ENCODE peak calls at places on chromosome 19, in eight cellular contexts. V is foreskin fibroblast, F is AG04450, G is fibroblast of lung, D is choroid plexus epithelial cell, B is tibial artery, Q is heart right ventricle, H is retinal pigment epithelial cell. N is an unnamed sample.

GRCh38 chr19:42683917-42684513 is 56.3 kb downstream of the PSG3 start:
- DNase-seq in V (peak; percentile 8), F (no peak), G (peak; percentile 44), D (peak; percentile 63), B (no peak), Q (no peak), H (no peak), N (peak; percentile 41)

GRCh38 chr19:33547676-33548075 is 26.1 kb upstream of the PEPD start:
- DNase-seq in V (no peak), F (no peak), G (no peak), D (no peak), B (peak; percentile 34), Q (no peak), H (no peak), N (no peak)

GRCh38 chr19:10402441-10403038 is 802 bp downstream of the CDC37 start:
- DNase-seq in V (no peak), F (no peak), G (peak; percentile 52), D (peak; percentile 35), B (no peak), Q (peak; percentile 76), H (no peak), N (peak; percentile 40)

GRCh38 chr19:54729416-54730188 is 5.4 kb downstream of the KIR3DL3 start:
- DNase-seq in V (no peak), F (no peak), G (no peak), D (no peak), B (no peak), Q (no peak), H (no peak), N (no peak)

GRCh38 chr19:459724-460511 is 915 bp downstream of the SHC2 start:
- DNase-seq in V (peak; percentile 9), F (no peak), G (peak; percentile 28), D (peak; percentile 33), B (peak; percentile 70), Q (peak; percentile 70), H (no peak), N (no peak)

GRCh38 chr19:39160889-39161672 is 35.5 kb downstream of the PAK4 start:
- DNase-seq in V (no peak), F (no peak), G (peak; percentile 28), D (no peak), B (no peak), Q (no peak), H (no peak), N (peak; percentile 78)

GRCh38 chr19:56637976-56638555 is 4.9 kb upstream of the SMIM17 start:
- DNase-seq in V (peak; percentile 47), F (peak; percentile 21), G (peak; percentile 74), D (peak; percentile 87), B (no peak), Q (peak; percentile 89), H (peak; percentile 45), N (peak; percentile 84)

GRCh38 chr19:45069056-45069455 is 7.2 kb downstream of the ZNF296 start:
- DNase-seq in V (no peak), F (no peak), G (no peak), D (peak; percentile 19), B (no peak), Q (no peak), H (no peak), N (peak; percentile 50)

GRCh38 chr19:55319786-55320185 is 5.4 kb downstream of the TMEM150B start:
- DNase-seq in V (no peak), F (no peak), G (peak; percentile 35), D (peak; percentile 67), B (no peak), Q (peak; percentile 44), H (no peak), N (peak; percentile 22)

GRCh38 chr19:57830071-57830602 is at the start of gene ZNF587B:
- DNase-seq in V (peak; percentile 40), F (peak; percentile 27), G (peak; percentile 84), D (peak; percentile 84), B (peak; percentile 78), Q (peak; percentile 86), H (peak; percentile 27), N (peak; percentile 85)

GRCh38 chr19:40392123-40392522 is 2.1 kb upstream of the HIPK4 start:
- DNase-seq in V (no peak), F (no peak), G (no peak), D (no peak), B (no peak), Q (no peak), H (no peak), N (no peak)

GRCh38 chr19:1177322-1178114 is 3.5 kb upstream of the SBNO2 start:
- DNase-seq in V (peak; percentile 97), F (peak; percentile 87), G (peak; percentile 94), D (peak; percentile 93), B (peak; percentile 86), Q (no peak), H (peak; percentile 74), N (peak; percentile 97)

GRCh38 chr19:18675779-18676178 is 7.7 kb upstream of the CRTC1 start:
- DNase-seq in V (no peak), F (no peak), G (peak; percentile 16), D (peak; percentile 37), B (no peak), Q (no peak), H (no peak), N (peak; percentile 30)

GRCh38 chr19:13056052-13056660 is 46.5 kb downstream of the LYL1 start:
- DNase-seq in V (peak; percentile 73), F (no peak), G (peak; percentile 56), D (peak; percentile 66), B (peak; percentile 90), Q (peak; percentile 70), H (no peak), N (peak; percentile 82)

GRCh38 chr19:1093811-1094553 is 1.2 kb downstream of the POLR2E start:
- DNase-seq in V (no peak), F (no peak), G (no peak), D (no peak), B (no peak), Q (no peak), H (no peak), N (no peak)

GRCh38 chr19:1206063-1206732 is 620 bp downstream of the STK11 start:
- DNase-seq in V (no peak), F (no peak), G (no peak), D (no peak), B (no peak), Q (peak; percentile 10), H (no peak), N (no peak)

GRCh38 chr19:45876411-45877197 is 9.3 kb downstream of the IRF2BP1 start:
- DNase-seq in V (no peak), F (no peak), G (peak; percentile 22), D (no peak), B (no peak), Q (peak; percentile 55), H (no peak), N (no peak)

DNA sequence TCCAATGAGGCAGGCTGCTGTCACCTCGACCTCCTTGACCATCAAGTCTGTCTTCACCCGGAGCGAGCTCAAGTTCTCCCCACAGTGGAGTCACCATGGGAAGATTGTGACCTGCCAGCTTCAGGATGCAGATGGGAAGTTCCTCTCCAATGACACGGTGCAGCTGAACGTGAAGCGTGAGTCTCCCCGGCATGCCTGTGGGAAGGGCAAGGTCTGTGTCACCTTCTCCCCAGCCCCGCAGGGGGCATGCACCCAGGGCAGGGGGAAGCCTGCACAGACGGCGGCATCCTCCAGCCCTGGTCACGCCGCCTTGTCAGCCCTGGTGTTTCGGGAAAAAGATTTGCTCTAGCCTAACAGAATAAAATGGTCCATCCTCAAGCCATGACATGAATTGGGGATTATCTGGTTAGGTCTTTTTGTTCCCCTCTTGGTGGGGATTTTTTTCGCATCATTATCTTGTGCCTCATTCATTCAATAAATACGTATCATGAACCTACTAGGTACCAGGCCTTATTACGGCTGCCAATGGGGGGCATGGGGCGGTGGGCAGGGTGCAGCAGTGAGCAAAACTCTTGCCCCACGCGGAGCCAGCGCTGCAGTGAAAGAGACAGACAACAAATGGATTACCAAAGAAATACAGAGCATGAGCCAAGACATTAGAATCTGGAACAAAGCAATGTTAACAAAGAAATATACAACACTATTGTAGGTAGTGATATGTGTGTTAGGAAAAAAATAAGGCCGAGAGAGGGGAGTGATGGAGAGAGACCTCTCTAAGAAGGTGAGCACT is 7.4 kb downstream of the CD22 start:
- DNase-seq in V (no peak), F (no peak), G (no peak), D (no peak), B (no peak), Q (no peak), H (no peak), N (no peak)
- TF ChIP-seq CTCF in V (no peak), F (no peak), G (no peak), D (no peak), B (no peak), Q (no peak), H (no peak), N (no peak)

DNA sequence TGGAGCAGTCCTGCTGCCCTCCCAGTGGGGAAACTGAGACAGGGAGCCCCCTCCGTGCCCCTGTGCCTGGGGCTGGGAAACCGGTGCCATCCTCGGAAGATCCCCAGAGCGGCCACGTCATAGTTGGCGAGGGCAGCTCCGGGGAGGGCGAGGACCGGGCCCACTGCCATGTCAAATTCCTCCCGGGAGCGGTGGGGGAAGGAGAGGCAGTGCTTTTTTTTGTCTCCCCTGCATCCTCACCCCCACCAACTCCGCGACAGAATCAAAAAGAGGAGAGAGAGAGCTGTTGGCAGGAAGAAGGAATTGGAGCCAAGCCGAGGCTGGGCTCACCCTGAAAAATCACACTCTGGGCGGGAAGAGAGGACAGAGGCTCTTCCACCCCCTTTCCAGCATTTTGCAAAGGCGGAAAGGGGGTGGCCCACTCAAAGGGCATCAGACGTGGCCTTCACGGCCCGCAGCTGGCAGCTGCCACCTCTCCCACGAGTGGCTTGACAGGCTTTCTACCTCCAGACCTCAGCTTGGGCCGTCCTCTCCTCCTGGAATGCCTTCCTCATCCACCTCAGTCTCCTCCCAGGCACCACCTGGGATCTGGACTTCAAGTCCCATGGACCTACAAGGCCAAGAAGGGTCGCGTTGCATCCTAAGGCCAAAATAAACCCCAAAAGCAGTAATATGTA is 19.6 kb upstream of the NFIC start:
- DNase-seq in V (peak; percentile 82), F (no peak), G (peak; percentile 87), D (no peak), B (peak; percentile 95), Q (peak; percentile 69), H (no peak), N (no peak)
- H3K4me3 ChIP-seq in V (no peak overlapping the region), F (no peak overlapping the region), G (no peak overlapping the region), D (peak overlapping the region; percentile 30), B (peak overlapping the region; percentile 16), Q (no peak overlapping the region), H (no peak overlapping the region), N (no peak overlapping the region)

GRCh38 chr19:52590728-52591127 is 20.6 kb downstream of the ZNF701 start:
- DNase-seq in V (no peak), F (no peak), G (no peak), D (no peak), B (no peak), Q (no peak), H (no peak), N (no peak)
- TF ChIP-seq CTCF in V (no peak), F (no peak), G (no peak), D (peak; percentile 8), B (no peak), Q (peak; percentile 40), H (no peak), N (no peak)

DNA sequence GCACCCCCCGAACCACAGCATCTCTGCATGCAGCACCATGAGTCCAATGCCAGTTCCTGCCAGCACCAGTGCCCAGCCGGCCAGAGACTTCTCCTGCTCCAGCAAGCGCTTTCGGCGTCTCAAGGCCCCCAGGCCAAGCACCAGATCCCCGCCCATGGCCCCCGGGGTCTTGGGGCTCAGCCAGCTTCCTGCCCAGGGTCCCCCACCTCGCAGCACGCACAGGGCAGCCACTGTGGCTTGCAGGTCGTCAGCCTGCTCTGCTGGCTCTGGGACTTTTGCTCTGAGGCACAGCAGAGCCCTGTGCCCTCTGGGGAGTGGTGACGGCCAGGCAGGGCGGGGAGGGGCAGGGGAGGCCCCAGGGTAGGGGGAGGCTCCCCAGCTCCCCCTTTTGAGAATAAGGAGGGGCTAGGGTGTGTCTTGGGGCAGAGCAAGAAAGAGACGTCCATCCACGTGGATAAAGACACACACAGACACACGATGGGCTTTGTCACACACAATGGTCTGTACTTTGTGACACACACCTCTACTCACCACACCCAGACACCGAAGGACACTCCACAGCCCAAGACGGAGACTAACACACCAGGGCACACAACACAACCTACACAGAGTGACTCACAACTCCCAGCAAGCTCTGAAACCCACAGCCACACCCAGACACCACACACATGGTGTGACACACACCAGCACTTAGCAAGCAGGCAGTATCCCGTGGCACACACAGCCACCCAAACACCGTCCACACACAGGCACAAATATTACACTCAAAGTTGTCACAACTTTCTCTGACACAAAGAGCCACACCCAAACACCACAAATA is at the start of gene KCNN4:
- DNase-seq in V (peak; percentile 42), F (no peak), G (peak; percentile 54), D (peak; percentile 43), B (no peak), Q (no peak), H (no peak), N (peak; percentile 86)
- H3K4me3 ChIP-seq in V (no peak within 1 kb of the TSS), F (no peak within 1 kb of the TSS), G (no peak within 1 kb of the TSS), D (no peak within 1 kb of the TSS), B (peak within 1 kb of the TSS; percentile 22), Q (no peak within 1 kb of the TSS), H (no peak within 1 kb of the TSS), N (no peak within 1 kb of the TSS)

N was measured in epithelial cell of esophagus.